ENCODE peak calls at places on chromosomes 16 and 17, in four cellular contexts. One of them, this sample, is unnamed.

GRCh38 chr16:1631931-1632637 is 19.9 kb downstream of the CRAMP1 start:
- DNase-seq in C1 segment of cervical spinal cord: no peak
- DNase-seq in stimulated activated CD8-positive, alpha-beta memory T cell treated with anti-CD3 and anti-CD28 coated beads, Interleukin-15, amount 100 ng/mL, for 24 hours: no peak
- DNase-seq in foreskin fibroblast: no peak
- DNase-seq in this sample: no peak

GRCh38 chr16:46974352-46974751 is 878 bp upstream of the DNAJA2 start:
- DNase-seq in C1 segment of cervical spinal cord: no peak
- DNase-seq in stimulated activated CD8-positive, alpha-beta memory T cell treated with anti-CD3 and anti-CD28 coated beads, Interleukin-15, amount 100 ng/mL, for 24 hours: no peak
- DNase-seq in foreskin fibroblast: no peak
- DNase-seq in this sample: peak; percentile 11

GRCh38 chr17:50919321-50920040 is 53.3 kb upstream of the TOB1 start:
- DNase-seq in C1 segment of cervical spinal cord: peak; percentile 95
- DNase-seq in stimulated activated CD8-positive, alpha-beta memory T cell treated with anti-CD3 and anti-CD28 coated beads, Interleukin-15, amount 100 ng/mL, for 24 hours: peak; percentile 42
- DNase-seq in foreskin fibroblast: peak; percentile 71
- DNase-seq in this sample: peak; percentile 64

GRCh38 chr17:1091190-1091534 is 88.6 kb downstream of the ABR start:
- DNase-seq in C1 segment of cervical spinal cord: no peak
- DNase-seq in stimulated activated CD8-positive, alpha-beta memory T cell treated with anti-CD3 and anti-CD28 coated beads, Interleukin-15, amount 100 ng/mL, for 24 hours: no peak
- DNase-seq in foreskin fibroblast: no peak
- DNase-seq in this sample: no peak

GRCh38 chr17:76018801-76019200 is 8.3 kb downstream of the EVPL start:
- DNase-seq in C1 segment of cervical spinal cord: no peak
- DNase-seq in stimulated activated CD8-positive, alpha-beta memory T cell treated with anti-CD3 and anti-CD28 coated beads, Interleukin-15, amount 100 ng/mL, for 24 hours: no peak
- DNase-seq in foreskin fibroblast: no peak
- DNase-seq in this sample: no peak

GRCh38 chr17:40331743-40332641 is 23.0 kb downstream of the RARA start:
- DNase-seq in C1 segment of cervical spinal cord: peak; percentile 80
- DNase-seq in stimulated activated CD8-positive, alpha-beta memory T cell treated with anti-CD3 and anti-CD28 coated beads, Interleukin-15, amount 100 ng/mL, for 24 hours: no peak
- DNase-seq in foreskin fibroblast: no peak
- DNase-seq in this sample: peak; percentile 83

GRCh38 chr16:58155839-58156238 is 26.7 kb upstream of the CFAP20 start:
- DNase-seq in C1 segment of cervical spinal cord: no peak
- DNase-seq in stimulated activated CD8-positive, alpha-beta memory T cell treated with anti-CD3 and anti-CD28 coated beads, Interleukin-15, amount 100 ng/mL, for 24 hours: no peak
- DNase-seq in foreskin fibroblast: no peak
- DNase-seq in this sample: no peak

GRCh38 chr17:17684901-17685774 is 3.9 kb downstream of the RAI1 start:
- DNase-seq in C1 segment of cervical spinal cord: no peak
- DNase-seq in stimulated activated CD8-positive, alpha-beta memory T cell treated with anti-CD3 and anti-CD28 coated beads, Interleukin-15, amount 100 ng/mL, for 24 hours: no peak
- DNase-seq in foreskin fibroblast: no peak
- DNase-seq in this sample: no peak

GRCh38 chr16:85687651-85688471 is 893 bp downstream of the GINS2 start:
- DNase-seq in C1 segment of cervical spinal cord: no peak
- DNase-seq in stimulated activated CD8-positive, alpha-beta memory T cell treated with anti-CD3 and anti-CD28 coated beads, Interleukin-15, amount 100 ng/mL, for 24 hours: no peak
- DNase-seq in foreskin fibroblast: no peak
- DNase-seq in this sample: no peak

GRCh38 chr16:1626327-1626726 is 14.2 kb downstream of the CRAMP1 start:
- DNase-seq in C1 segment of cervical spinal cord: no peak
- DNase-seq in stimulated activated CD8-positive, alpha-beta memory T cell treated with anti-CD3 and anti-CD28 coated beads, Interleukin-15, amount 100 ng/mL, for 24 hours: no peak
- DNase-seq in foreskin fibroblast: no peak
- DNase-seq in this sample: no peak

GRCh38 chr17:13474073-13474800 is 127.5 kb downstream of the HS3ST3A1 start:
- DNase-seq in C1 segment of cervical spinal cord: no peak
- DNase-seq in stimulated activated CD8-positive, alpha-beta memory T cell treated with anti-CD3 and anti-CD28 coated beads, Interleukin-15, amount 100 ng/mL, for 24 hours: no peak
- DNase-seq in foreskin fibroblast: peak; percentile 43
- DNase-seq in this sample: no peak

GRCh38 chr17:33192961-33193911 is 99.9 kb downstream of the ASIC2 start:
- DNase-seq in C1 segment of cervical spinal cord: no peak
- DNase-seq in stimulated activated CD8-positive, alpha-beta memory T cell treated with anti-CD3 and anti-CD28 coated beads, Interleukin-15, amount 100 ng/mL, for 24 hours: no peak
- DNase-seq in foreskin fibroblast: no peak
- DNase-seq in this sample: no peak

GRCh38 chr16:7397901-7398300 is 65.3 kb downstream of the RBFOX1 start:
- DNase-seq in C1 segment of cervical spinal cord: no peak
- DNase-seq in stimulated activated CD8-positive, alpha-beta memory T cell treated with anti-CD3 and anti-CD28 coated beads, Interleukin-15, amount 100 ng/mL, for 24 hours: no peak
- DNase-seq in foreskin fibroblast: peak; percentile 24
- DNase-seq in this sample: no peak

GRCh38 chr17:82781894-82782274 is 30.0 kb downstream of the TBCD start:
- DNase-seq in C1 segment of cervical spinal cord: peak; percentile 69
- DNase-seq in stimulated activated CD8-positive, alpha-beta memory T cell treated with anti-CD3 and anti-CD28 coated beads, Interleukin-15, amount 100 ng/mL, for 24 hours: peak; percentile 51
- DNase-seq in foreskin fibroblast: peak; percentile 67
- DNase-seq in this sample: peak; percentile 68

GRCh38 chr16:5852151-5852550 is 754.6 kb upstream of the EEF2KMT start:
- DNase-seq in C1 segment of cervical spinal cord: no peak
- DNase-seq in stimulated activated CD8-positive, alpha-beta memory T cell treated with anti-CD3 and anti-CD28 coated beads, Interleukin-15, amount 100 ng/mL, for 24 hours: no peak
- DNase-seq in foreskin fibroblast: no peak
- DNase-seq in this sample: no peak

GRCh38 chr17:72590382-72590781 is 469.6 kb downstream of the SOX9 start:
- DNase-seq in C1 segment of cervical spinal cord: no peak
- DNase-seq in stimulated activated CD8-positive, alpha-beta memory T cell treated with anti-CD3 and anti-CD28 coated beads, Interleukin-15, amount 100 ng/mL, for 24 hours: no peak
- DNase-seq in foreskin fibroblast: peak; percentile 71
- DNase-seq in this sample: no peak

GRCh38 chr16:50591209-50591608 is 43.0 kb downstream of the NKD1 start:
- DNase-seq in C1 segment of cervical spinal cord: no peak
- DNase-seq in stimulated activated CD8-positive, alpha-beta memory T cell treated with anti-CD3 and anti-CD28 coated beads, Interleukin-15, amount 100 ng/mL, for 24 hours: no peak
- DNase-seq in foreskin fibroblast: no peak
- DNase-seq in this sample: no peak

GRCh38 chr16:53153130-53153529 is 98.3 kb downstream of the CHD9 start:
- DNase-seq in C1 segment of cervical spinal cord: no peak
- DNase-seq in stimulated activated CD8-positive, alpha-beta memory T cell treated with anti-CD3 and anti-CD28 coated beads, Interleukin-15, amount 100 ng/mL, for 24 hours: no peak
- DNase-seq in foreskin fibroblast: no peak
- DNase-seq in this sample: no peak

GRCh38 chr17:41067281-41067680 is 1.6 kb upstream of the KRTAP2-4 start:
- DNase-seq in C1 segment of cervical spinal cord: no peak
- DNase-seq in stimulated activated CD8-positive, alpha-beta memory T cell treated with anti-CD3 and anti-CD28 coated beads, Interleukin-15, amount 100 ng/mL, for 24 hours: no peak
- DNase-seq in foreskin fibroblast: peak; percentile 81
- DNase-seq in this sample: no peak

GRCh38 chr17:19977360-19978205 is at the start of gene AKAP10:
- DNase-seq in C1 segment of cervical spinal cord: peak; percentile 89
- DNase-seq in stimulated activated CD8-positive, alpha-beta memory T cell treated with anti-CD3 and anti-CD28 coated beads, Interleukin-15, amount 100 ng/mL, for 24 hours: peak; percentile 94
- DNase-seq in foreskin fibroblast: peak; percentile 78
- DNase-seq in this sample: peak; percentile 94

GRCh38 chr17:61490540-61490975 is 38.3 kb downstream of the TBX4 start:
- DNase-seq in C1 segment of cervical spinal cord: no peak
- DNase-seq in stimulated activated CD8-positive, alpha-beta memory T cell treated with anti-CD3 and anti-CD28 coated beads, Interleukin-15, amount 100 ng/mL, for 24 hours: no peak
- DNase-seq in foreskin fibroblast: peak; percentile 74
- DNase-seq in this sample: no peak

GRCh38 chr16:13425840-13426239 is 494.1 kb upstream of the ERCC4 start:
- DNase-seq in C1 segment of cervical spinal cord: no peak
- DNase-seq in stimulated activated CD8-positive, alpha-beta memory T cell treated with anti-CD3 and anti-CD28 coated beads, Interleukin-15, amount 100 ng/mL, for 24 hours: no peak
- DNase-seq in foreskin fibroblast: no peak
- DNase-seq in this sample: no peak

GRCh38 chr16:27439273-27440018 is 37.5 kb downstream of the IL21R start:
- DNase-seq in C1 segment of cervical spinal cord: no peak
- DNase-seq in stimulated activated CD8-positive, alpha-beta memory T cell treated with anti-CD3 and anti-CD28 coated beads, Interleukin-15, amount 100 ng/mL, for 24 hours: no peak
- DNase-seq in foreskin fibroblast: no peak
- DNase-seq in this sample: no peak

GRCh38 chr17:82962163-82962720 is 117.2 kb upstream of the METRNL start:
- DNase-seq in C1 segment of cervical spinal cord: no peak
- DNase-seq in stimulated activated CD8-positive, alpha-beta memory T cell treated with anti-CD3 and anti-CD28 coated beads, Interleukin-15, amount 100 ng/mL, for 24 hours: no peak
- DNase-seq in foreskin fibroblast: peak; percentile 15
- DNase-seq in this sample: no peak

GRCh38 chr16:65919116-65919515 is 447.4 kb upstream of the CDH5 start:
- DNase-seq in C1 segment of cervical spinal cord: no peak
- DNase-seq in stimulated activated CD8-positive, alpha-beta memory T cell treated with anti-CD3 and anti-CD28 coated beads, Interleukin-15, amount 100 ng/mL, for 24 hours: no peak
- DNase-seq in foreskin fibroblast: no peak
- DNase-seq in this sample: no peak

GRCh38 chr16:88691924-88692560 is 5.7 kb upstream of the SNAI3 start:
- DNase-seq in C1 segment of cervical spinal cord: peak; percentile 42
- DNase-seq in stimulated activated CD8-positive, alpha-beta memory T cell treated with anti-CD3 and anti-CD28 coated beads, Interleukin-15, amount 100 ng/mL, for 24 hours: no peak
- DNase-seq in foreskin fibroblast: no peak
- DNase-seq in this sample: no peak

GRCh38 chr17:42065201-42065600 is 14.8 kb upstream of the C17orf113 start:
- DNase-seq in C1 segment of cervical spinal cord: no peak
- DNase-seq in stimulated activated CD8-positive, alpha-beta memory T cell treated with anti-CD3 and anti-CD28 coated beads, Interleukin-15, amount 100 ng/mL, for 24 hours: no peak
- DNase-seq in foreskin fibroblast: no peak
- DNase-seq in this sample: no peak

GRCh38 chr17:79065105-79065670 is 9.4 kb upstream of the ENGASE start:
- DNase-seq in C1 segment of cervical spinal cord: no peak
- DNase-seq in stimulated activated CD8-positive, alpha-beta memory T cell treated with anti-CD3 and anti-CD28 coated beads, Interleukin-15, amount 100 ng/mL, for 24 hours: no peak
- DNase-seq in foreskin fibroblast: no peak
- DNase-seq in this sample: no peak

GRCh38 chr17:78668847-78669246 is 91.7 kb upstream of the DNAH17 start:
- DNase-seq in C1 segment of cervical spinal cord: no peak
- DNase-seq in stimulated activated CD8-positive, alpha-beta memory T cell treated with anti-CD3 and anti-CD28 coated beads, Interleukin-15, amount 100 ng/mL, for 24 hours: no peak
- DNase-seq in foreskin fibroblast: no peak
- DNase-seq in this sample: no peak

GRCh38 chr16:48384982-48385271 is 286 bp downstream of the SIAH1 start:
- DNase-seq in C1 segment of cervical spinal cord: peak; percentile 70
- DNase-seq in stimulated activated CD8-positive, alpha-beta memory T cell treated with anti-CD3 and anti-CD28 coated beads, Interleukin-15, amount 100 ng/mL, for 24 hours: no peak
- DNase-seq in foreskin fibroblast: no peak
- DNase-seq in this sample: no peak

GRCh38 chr17:82536220-82537201 is 17.0 kb downstream of the FOXK2 start:
- DNase-seq in C1 segment of cervical spinal cord: no peak
- DNase-seq in stimulated activated CD8-positive, alpha-beta memory T cell treated with anti-CD3 and anti-CD28 coated beads, Interleukin-15, amount 100 ng/mL, for 24 hours: no peak
- DNase-seq in foreskin fibroblast: peak; percentile 62
- DNase-seq in this sample: peak; percentile 52